ENCODE peak calls at places on chromosomes 2 and 18, in nine cellular contexts. G is K562, Y is HepG2, F is fibroblast of lung, S is keratinocyte, M is GM23338, E is endothelial cell of umbilical vein, I is mammary epithelial cell, W is PC-3. R is an unnamed sample.

GRCh38 chr2:171956135-171956830 is 34.0 kb downstream of the HAT1 start:
- DNase-seq in G (no peak), Y (no peak), F (peak), S (no peak), M (no peak), E (no peak), I (no peak), W (no peak), R (no peak)

GRCh38 chr2:126782648-126783047 is 116.0 kb upstream of the TEX51 start:
- DNase-seq in G (no peak), Y (no peak), F (no peak), S (no peak), M (no peak), E (no peak), I (no peak), W (no peak), R (no peak)

GRCh38 chr18:25880441-25880840 is 210.0 kb downstream of the SS18 start:
- DNase-seq in G (no peak), Y (no peak), F (no peak), S (no peak), M (no peak), E (no peak), I (no peak), W (no peak), R (no peak)

GRCh38 chr2:220227272-220227920 is 600.0 kb downstream of the SLC4A3 start:
- DNase-seq in G (no peak), Y (no peak), F (peak), S (no peak), M (no peak), E (no peak), I (peak), W (peak), R (peak)

GRCh38 chr18:27769152-27769551 is 407.8 kb downstream of the CDH2 start:
- DNase-seq in G (no peak), Y (no peak), F (no peak), S (no peak), M (no peak), E (no peak), I (no peak), W (peak), R (no peak)

GRCh38 chr18:8803957-8804356 is 98.6 kb downstream of the MTCL1 start:
- DNase-seq in G (no peak), Y (no peak), F (no peak), S (no peak), M (no peak), E (no peak), I (no peak), W (no peak), R (no peak)

GRCh38 chr2:26464390-26465265 is 13.3 kb downstream of the OTOF start:
- DNase-seq in G (no peak), Y (no peak), F (no peak), S (no peak), M (no peak), E (no peak), I (no peak), W (no peak), R (no peak)

GRCh38 chr2:38528008-38528442 is 74.7 kb downstream of the HNRNPLL start:
- DNase-seq in G (peak), Y (peak), F (peak), S (no peak), M (peak), E (peak), I (peak), W (peak), R (peak)

GRCh38 chr18:59395226-59396175 is 36.4 kb upstream of the LMAN1 start:
- DNase-seq in G (no peak), Y (no peak), F (no peak), S (no peak), M (peak), E (no peak), I (no peak), W (no peak), R (no peak)

GRCh38 chr2:13681936-13682335 is 950.6 kb upstream of the LRATD1 start:
- DNase-seq in G (no peak), Y (no peak), F (peak), S (peak), M (no peak), E (no peak), I (peak), W (no peak), R (peak)

GRCh38 chr2:61715501-61715900 is 138.4 kb downstream of the FAM161A start:
- DNase-seq in G (no peak), Y (no peak), F (no peak), S (no peak), M (no peak), E (no peak), I (no peak), W (peak), R (peak)

GRCh38 chr2:16962459-16962858 is 296.8 kb upstream of the CYRIA start:
- DNase-seq in G (no peak), Y (no peak), F (no peak), S (no peak), M (no peak), E (no peak), I (no peak), W (no peak), R (no peak)

GRCh38 chr2:1912771-1913170 is 168.5 kb upstream of the PXDN start:
- DNase-seq in G (no peak), Y (no peak), F (no peak), S (no peak), M (no peak), E (no peak), I (no peak), W (no peak), R (no peak)

GRCh38 chr2:72145658-72146329 is 1.9 kb downstream of the CYP26B1 start:
- DNase-seq in G (no peak), Y (no peak), F (no peak), S (no peak), M (peak), E (no peak), I (no peak), W (no peak), R (peak)
- TF ChIP-seq EZH2 in G (no peak), Y (no peak), F (no peak), S (no peak), M (peak), E (no peak), I (no peak), W (no peak), R (no peak)

GRCh38 chr2:203040966-203041521 is 26.4 kb downstream of the NBEAL1 start:
- DNase-seq in G (no peak), Y (peak), F (no peak), S (no peak), M (no peak), E (no peak), I (no peak), W (no peak), R (no peak)

GRCh38 chr2:203042178-203042577 is 27.5 kb downstream of the NBEAL1 start:
- DNase-seq in G (no peak), Y (no peak), F (no peak), S (no peak), M (no peak), E (no peak), I (no peak), W (no peak), R (no peak)

GRCh38 chr2:203045867-203046266 is 31.2 kb downstream of the NBEAL1 start:
- DNase-seq in G (no peak), Y (no peak), F (no peak), S (no peak), M (no peak), E (no peak), I (no peak), W (no peak), R (no peak)
- TF ChIP-seq EZH2 in G (no peak), Y (no peak), F (no peak), S (no peak), M (no peak), E (no peak), I (no peak), W (no peak), R (no peak)

GRCh38 chr2:66432801-66433694 is 1.9 kb upstream of the MEIS1 start:
- DNase-seq in G (peak), Y (peak), F (peak), S (peak), M (peak), E (peak), I (peak), W (peak), R (peak)
- TF ChIP-seq EZH2 in G (no peak), Y (no peak), F (no peak), S (no peak), M (peak), E (no peak), I (no peak), W (no peak), R (no peak)

GRCh38 chr2:236568068-236568921 is 1.3 kb upstream of the ACKR3 start:
- DNase-seq in G (no peak), Y (no peak), F (peak), S (no peak), M (peak), E (peak), I (no peak), W (no peak), R (peak)
- TF ChIP-seq EZH2 in G (no peak), Y (no peak), F (peak), S (no peak), M (peak), E (no peak), I (no peak), W (no peak), R (peak)

GRCh38 chr2:95022309-95023221 is 2.9 kb upstream of the MAL start:
- DNase-seq in G (peak), Y (peak), F (peak), S (no peak), M (peak), E (peak), I (peak), W (peak), R (peak)
- TF ChIP-seq EZH2 in G (no peak), Y (no peak), F (no peak), S (no peak), M (peak), E (no peak), I (no peak), W (no peak), R (no peak)

GRCh38 chr2:197804758-197805597 is 585 bp downstream of the PLCL1 start:
- DNase-seq in G (peak), Y (no peak), F (peak), S (no peak), M (peak), E (peak), I (no peak), W (no peak), R (peak)
- TF ChIP-seq EZH2 in G (no peak), Y (no peak), F (no peak), S (no peak), M (peak), E (no peak), I (no peak), W (peak), R (no peak)